ENCODE peak calls at places on chromosomes 5 and 9, in eight cellular contexts. I, G, L, S, E, R, C and O are unnamed samples.

GRCh38 chr5:61449756-61450155 is 117.7 kb downstream of the ZSWIM6 start:
- DNase-seq in I (no peak), L (no peak), E (no peak), R (no peak), G (no peak), S (peak), C (no peak), O (no peak)

GRCh38 chr9:110016340-110016739 is 191.6 kb downstream of the C9orf152 start:
- DNase-seq in C (no peak), S (peak), I (no peak), G (no peak), L (peak), R (no peak), E (no peak), O (no peak)

GRCh38 chr9:4937436-4937835 is 47.6 kb upstream of the JAK2 start:
- DNase-seq in C (no peak), L (no peak), G (no peak), R (no peak), I (no peak), S (no peak), E (no peak), O (no peak)

GRCh38 chr9:132651259-132651658 is 18.5 kb downstream of the DDX31 start:
- DNase-seq in C (no peak), G (no peak), E (peak), R (peak), S (peak), I (no peak), L (peak), O (no peak)

GRCh38 chr9:110426052-110426709 is 88.5 kb upstream of the TXNDC8 start:
- DNase-seq in E (no peak), C (no peak), L (no peak), I (peak), S (peak), R (no peak), G (no peak), O (no peak)

GRCh38 chr9:7324031-7324654 is 475.4 kb downstream of the DMAC1 start:
- DNase-seq in R (no peak), G (no peak), C (no peak), E (no peak), S (no peak), I (peak), L (no peak), O (no peak)

GRCh38 chr5:43400082-43400481 is 12.1 kb downstream of the CCL28 start:
- DNase-seq in S (no peak), L (no peak), I (no peak), E (no peak), G (no peak), R (no peak), C (no peak), O (no peak)

GRCh38 chr5:165258188-165258855 is 1752.9 kb downstream of the MAT2B start:
- DNase-seq in G (no peak), I (peak), E (no peak), R (no peak), S (no peak), L (no peak), C (no peak), O (no peak)

GRCh38 chr9:91905958-91906585 is 44.0 kb downstream of the ROR2 start:
- DNase-seq in L (no peak), E (peak), G (no peak), R (no peak), S (peak), I (no peak), C (no peak), O (no peak)

GRCh38 chr9:81416476-81417298 is 272.7 kb downstream of the TLE1 start:
- DNase-seq in E (no peak), S (no peak), C (no peak), G (no peak), R (no peak), I (no peak), L (no peak), O (no peak)

GRCh38 chr9:77040340-77040739 is 20.9 kb downstream of the FOXB2 start:
- DNase-seq in E (no peak), R (no peak), S (no peak), L (no peak), G (no peak), C (no peak), I (no peak), O (no peak)

GRCh38 chr9:131187957-131188356 is 62.6 kb downstream of the NUP214 start:
- DNase-seq in R (no peak), L (no peak), S (no peak), I (no peak), G (no peak), C (no peak), E (no peak), O (no peak)

GRCh38 chr5:125408582-125409069 is 662.2 kb upstream of the ZNF608 start:
- DNase-seq in I (peak), R (peak), L (peak), C (no peak), G (no peak), S (peak), E (no peak), O (no peak)

GRCh38 chr9:93577045-93577939 is 908 bp downstream of the PHF2 start:
- DNase-seq in L (no peak), G (peak), R (no peak), I (peak), E (peak), S (peak), C (peak), O (peak)

GRCh38 chr5:6829150-6829784 is 116.0 kb downstream of the TENT4A start:
- DNase-seq in R (no peak), L (no peak), S (no peak), C (no peak), G (no peak), I (no peak), E (no peak), O (peak)

GRCh38 chr9:37650873-37651768 is at the start of gene FRMPD1:
- DNase-seq in C (peak), R (no peak), S (peak), G (peak), I (peak), E (peak), L (peak), O (no peak)

GRCh38 chr9:806285-807156 is 35.0 kb upstream of the DMRT1 start:
- DNase-seq in C (no peak), G (no peak), E (no peak), S (peak), I (peak), L (peak), R (no peak), O (no peak)

GRCh38 chr5:69007726-69008368 is 86.0 kb upstream of the SLC30A5 start:
- DNase-seq in R (peak), I (peak), S (peak), C (no peak), E (peak), L (peak), G (peak), O (no peak)

GRCh38 chr9:121783523-121784507 is 132.4 kb downstream of the DAB2IP start:
- DNase-seq in I (no peak), E (no peak), C (peak), S (no peak), R (no peak), G (peak), L (no peak), O (peak)

GRCh38 chr5:126139773-126140172 is 283.4 kb upstream of the GRAMD2B start:
- DNase-seq in E (no peak), S (no peak), R (no peak), C (no peak), I (peak), L (peak), G (no peak), O (no peak)

GRCh38 chr9:120985759-120986353 is 59.3 kb upstream of the TRAF1 start:
- DNase-seq in E (peak), I (peak), L (peak), G (no peak), R (peak), S (peak), C (no peak), O (no peak)

GRCh38 chr5:133782736-133783135 is 170.4 kb upstream of the FSTL4 start:
- DNase-seq in E (no peak), C (no peak), L (no peak), R (no peak), S (no peak), G (no peak), I (no peak), O (no peak)

GRCh38 chr5:127650649-127651048 is 1.8 kb downstream of the CTXN3 start:
- DNase-seq in I (no peak), L (peak), S (peak), G (no peak), R (no peak), E (no peak), C (no peak), O (no peak)

GRCh38 chr5:10233505-10233904 is 16.2 kb downstream of the ATPSCKMT start:
- DNase-seq in I (peak), R (peak), G (no peak), C (peak), L (peak), E (peak), S (no peak), O (no peak)

GRCh38 chr5:14958196-14958595 is 86.6 kb upstream of the ANKH start:
- DNase-seq in S (peak), E (peak), G (no peak), C (no peak), L (no peak), I (no peak), R (no peak), O (no peak)

GRCh38 chr9:114989600-114990410 is 59.4 kb upstream of the TNFSF8 start:
- DNase-seq in I (no peak), C (no peak), E (no peak), G (no peak), L (no peak), R (no peak), S (no peak), O (no peak)

GRCh38 chr5:137001026-137001569 is 498.0 kb downstream of the SPOCK1 start:
- DNase-seq in I (no peak), E (no peak), L (no peak), G (no peak), C (no peak), R (no peak), S (no peak), O (no peak)

GRCh38 chr5:131810510-131811249 is 13.9 kb upstream of the FNIP1 start:
- DNase-seq in C (no peak), L (no peak), R (no peak), G (no peak), I (peak), S (peak), E (no peak), O (no peak)

GRCh38 chr9:34927061-34927460 is 31.0 kb upstream of the PHF24 start:
- DNase-seq in C (no peak), G (no peak), L (no peak), E (no peak), S (no peak), I (no peak), R (no peak), O (no peak)

GRCh38 chr9:116382053-116382452 is 228.5 kb downstream of the PAPPA start:
- DNase-seq in S (no peak), R (no peak), C (no peak), E (no peak), G (no peak), I (no peak), L (no peak), O (no peak)

GRCh38 chr9:111559000-111559610 is 34.1 kb downstream of the ZNF483 start:
- DNase-seq in C (no peak), S (peak), L (peak), I (no peak), E (no peak), R (no peak), G (no peak), O (no peak)

GRCh38 chr5:157602505-157602904 is 26.9 kb upstream of the ADAM19 start:
- DNase-seq in R (no peak), E (no peak), G (no peak), S (no peak), L (no peak), I (no peak), C (no peak), O (no peak)

GRCh38 chr9:93217706-93218105 is 33.8 kb downstream of the WNK2 start:
- DNase-seq in G (no peak), C (peak), E (no peak), R (no peak), I (no peak), L (no peak), S (no peak), O (no peak)

GRCh38 chr5:15383469-15383868 is 116.5 kb upstream of the FBXL7 start:
- DNase-seq in E (no peak), G (no peak), S (no peak), R (no peak), L (peak), I (peak), C (no peak), O (no peak)

GRCh38 chr9:96107436-96107835 is 194.5 kb downstream of the HSD17B3 start:
- DNase-seq in C (no peak), E (no peak), S (no peak), R (no peak), G (no peak), I (no peak), L (no peak), O (no peak)

GRCh38 chr9:111926421-111926875 is 29.8 kb downstream of the UGCG start:
- DNase-seq in C (no peak), E (no peak), S (no peak), G (peak), I (peak), L (peak), R (no peak), O (no peak)

GRCh38 chr9:16265671-16266070 is 604.8 kb downstream of the BNC2 start:
- DNase-seq in S (peak), L (no peak), R (no peak), C (no peak), E (no peak), I (no peak), G (no peak), O (no peak)
- TF ChIP-seq CTCF in S (no peak), L (no peak), R (no peak), C (no peak), E (no peak), I (no peak), G (no peak), O (no peak)

DNA sequence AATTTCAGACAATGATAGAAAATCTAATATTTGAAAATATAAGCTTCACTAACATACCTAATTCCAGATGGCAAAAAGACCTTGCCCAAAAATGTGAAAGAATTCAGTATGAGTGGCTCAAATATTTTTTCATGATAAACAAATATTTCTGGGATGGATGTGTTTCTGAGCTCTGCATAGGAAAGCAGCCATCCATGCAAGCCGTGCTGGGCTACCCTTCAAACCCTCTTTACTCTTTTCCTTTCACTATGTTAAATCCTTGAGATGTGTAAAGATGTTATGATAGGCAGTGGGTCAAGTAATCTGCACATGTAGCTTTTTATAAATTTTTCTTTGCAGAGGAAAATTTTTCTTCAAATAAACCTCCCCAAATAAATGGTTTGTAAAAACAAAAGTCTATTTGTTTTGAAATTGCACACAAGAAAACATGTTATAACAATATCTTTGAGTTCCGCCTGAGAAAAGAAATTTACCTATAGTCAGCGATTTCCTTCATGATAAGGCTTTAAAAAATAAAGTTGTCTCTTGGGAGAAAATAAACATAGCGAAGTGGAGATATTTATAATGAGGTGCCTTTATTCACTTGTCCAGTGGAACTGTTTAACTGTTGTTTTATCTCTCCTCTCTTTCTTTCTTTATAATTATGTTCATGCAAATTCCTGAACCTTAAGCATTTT is 154.3 kb upstream of the PITX1 start:
- DNase-seq in I (no peak), R (no peak), E (no peak), S (no peak), G (no peak), L (no peak), C (no peak), O (no peak)
- TF ChIP-seq CTCF in I (no peak), R (no peak), E (no peak), S (no peak), G (no peak), L (no peak), C (no peak), O (no peak)

GRCh38 chr5:153153086-153153485 is 337.4 kb upstream of the GRIA1 start:
- DNase-seq in R (no peak), I (peak), S (no peak), E (no peak), G (no peak), C (no peak), L (no peak), O (no peak)

GRCh38 chr5:153159611-153160010 is 330.9 kb upstream of the GRIA1 start:
- DNase-seq in G (no peak), R (no peak), S (peak), L (peak), I (peak), C (no peak), E (no peak), O (no peak)

GRCh38 chr5:153157156-153157555 is 333.3 kb upstream of the GRIA1 start:
- DNase-seq in G (no peak), E (no peak), C (no peak), S (no peak), L (no peak), R (no peak), I (no peak), O (no peak)

GRCh38 chr5:153158608-153159007 is 331.9 kb upstream of the GRIA1 start:
- DNase-seq in S (peak), R (no peak), E (no peak), I (no peak), L (no peak), G (no peak), C (no peak), O (no peak)
- TF ChIP-seq CTCF in S (no peak), R (no peak), E (no peak), I (no peak), L (no peak), G (no peak), C (no peak), O (no peak)

DNA sequence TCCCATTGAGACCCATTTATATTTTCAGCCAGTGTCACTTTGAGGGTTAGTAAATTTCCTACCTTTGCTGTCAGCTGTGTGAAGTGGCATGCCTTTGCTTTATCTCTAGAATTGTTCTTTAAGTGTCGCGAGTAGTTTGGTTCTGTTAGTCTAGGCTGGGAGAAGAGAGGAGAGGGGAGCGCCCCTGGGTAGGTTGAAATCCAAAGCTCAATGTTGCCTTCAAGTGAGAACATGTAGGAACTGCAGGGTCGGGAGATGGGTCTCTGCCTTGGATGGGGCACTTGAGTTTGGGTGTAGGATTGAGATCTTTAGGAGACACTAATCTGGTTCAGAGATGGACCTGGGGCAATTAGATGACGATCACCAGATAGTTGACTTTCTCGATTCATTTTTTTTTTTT is 46.3 kb downstream of the STC2 start:
- DNase-seq in I (peak), L (no peak), R (no peak), C (no peak), S (no peak), E (no peak), G (no peak), O (no peak)
- TF ChIP-seq CTCF in I (peak), L (peak), R (peak), C (no peak), S (no peak), E (no peak), G (no peak), O (no peak)